ENCODE peak calls at places on chromosomes 11 and 22, in five cellular contexts. L is astrocyte of the cerebellum, Y is SHP77, U is LoVo, Q is astrocyte of the spinal cord. Z is an unnamed sample.

GRCh38 chr22:49228431-49229037 is 599.1 kb downstream of the BRD1 start:
- DNase-seq in Y (peak), Q (no peak), U (no peak), L (no peak), Z (no peak)

GRCh38 chr22:41915035-41915782 is at the start of gene SHISA8:
- DNase-seq in Y (no peak), Q (peak), L (no peak), U (no peak), Z (peak)

GRCh38 chr11:110428956-110429613 is 663 bp upstream of the FDX1 start:
- DNase-seq in L (no peak), Y (no peak), U (no peak), Q (no peak), Z (no peak)

GRCh38 chr11:112903310-112903709 is 57.9 kb upstream of the NCAM1 start:
- DNase-seq in L (no peak), U (no peak), Y (no peak), Q (no peak), Z (no peak)

GRCh38 chr11:76665172-76665571 is 5.4 kb downstream of the LRRC32 start:
- DNase-seq in L (no peak), Q (no peak), U (no peak), Y (no peak), Z (no peak)

GRCh38 chr11:113184498-113184897 is 129.9 kb upstream of the TTC12 start:
- DNase-seq in Y (no peak), L (peak), Q (peak), U (no peak), Z (no peak)

GRCh38 chr11:76667271-76667818 is 3.2 kb downstream of the LRRC32 start:
- DNase-seq in L (no peak), Y (no peak), Q (no peak), U (no peak), Z (no peak)

GRCh38 chr22:19663821-19664325 is 50.4 kb upstream of the SEPTIN5 start:
- DNase-seq in Q (peak), Y (peak), L (peak), U (no peak), Z (no peak)

GRCh38 chr22:36510384-36510783 is 3.5 kb upstream of the FOXRED2 start:
- DNase-seq in L (no peak), Q (no peak), U (no peak), Y (no peak), Z (no peak)

GRCh38 chr22:32203181-32204105 is 1.4 kb downstream of the RFPL2 start:
- DNase-seq in Q (no peak), U (no peak), Y (no peak), L (no peak), Z (no peak)

GRCh38 chr22:39349506-39349966 is 255 bp upstream of the SYNGR1 start:
- DNase-seq in Q (no peak), Y (no peak), U (no peak), L (no peak), Z (no peak)

GRCh38 chr11:16512842-16513241 is 156.5 kb upstream of the SOX6 start:
- DNase-seq in Q (no peak), L (no peak), U (no peak), Y (no peak), Z (no peak)

GRCh38 chr22:24289781-24290181 is 19.1 kb downstream of the SPECC1L start:
- DNase-seq in U (no peak), L (no peak), Q (no peak), Y (no peak), Z (no peak)

GRCh38 chr11:377883-378500 is 8.7 kb downstream of the B4GALNT4 start:
- DNase-seq in Q (no peak), U (no peak), L (no peak), Y (no peak), Z (no peak)

GRCh38 chr22:35785181-35785923 is 67.7 kb downstream of the APOL5 start:
- DNase-seq in U (no peak), L (no peak), Y (no peak), Q (peak), Z (no peak)

GRCh38 chr11:1943576-1943975 is 3.6 kb upstream of the MRPL23 start:
- DNase-seq in L (no peak), U (no peak), Q (no peak), Y (no peak), Z (no peak)

GRCh38 chr22:30306629-30307016 is 17.3 kb upstream of the CASTOR1 start:
- DNase-seq in Y (no peak), Q (no peak), L (no peak), U (no peak), Z (no peak)

GRCh38 chr11:117678651-117679407 is 118.2 kb downstream of the DSCAML1 start:
- DNase-seq in Y (no peak), L (no peak), U (no peak), Q (no peak), Z (no peak)

Z was measured in T follicular helper cell.